ENCODE peak calls at places on chromosomes 2 and 18, in nine cellular contexts. P is stimulated activated naive CD4-positive, alpha-beta T cell; N is cardiac fibroblast; T is cardiac muscle cell; M is globus pallidus; Q is fibroblast of pulmonary artery; K is T1000; S is naive thymus-derived CD4-positive, alpha-beta T cell; Y is activated CD8-positive, alpha-beta memory T cell treated with anti-CD3 and anti-CD28 coated beads for 1 hour. X is an unnamed sample.

GRCh38 chr2:153098073-153098472 is 379.7 kb downstream of the ARL6IP6 start:
- DNase-seq in T (no peak), M (no peak), N (no peak), S (no peak), Q (no peak), K (no peak), Y (no peak), P (no peak), X (no peak)

GRCh38 chr2:225457462-225457861 is 58.0 kb downstream of the NYAP2 start:
- DNase-seq in P (no peak), N (no peak), S (no peak), M (no peak), Q (no peak), Y (no peak), T (no peak), K (no peak), X (no peak)

GRCh38 chr18:730692-731091 is 18.3 kb upstream of the ENOSF1 start:
- DNase-seq in K (no peak), Y (no peak), S (no peak), P (no peak), T (peak; percentile 24), N (no peak), M (no peak), Q (peak; percentile 36), X (no peak)

GRCh38 chr2:231648579-231649174 is 56.0 kb downstream of the TEX44 start:
- DNase-seq in N (peak; percentile 56), P (peak; percentile 32), T (peak; percentile 57), Q (peak; percentile 62), M (no peak), K (peak; percentile 52), S (peak; percentile 24), Y (peak; percentile 28), X (no peak)

GRCh38 chr18:22921762-22922161 is 11.4 kb upstream of the RBBP8 start:
- DNase-seq in Y (no peak), M (no peak), K (no peak), N (no peak), S (no peak), T (no peak), Q (no peak), P (no peak), X (no peak)

GRCh38 chr18:45449761-45450227 is 165.5 kb upstream of the SLC14A2 start:
- DNase-seq in T (peak; percentile 2), S (no peak), Y (no peak), M (peak; percentile 47), Q (no peak), P (no peak), K (no peak), N (peak; percentile 31), X (peak; percentile 91)

GRCh38 chr2:69222984-69223658 is 163.9 kb downstream of the GFPT1 start:
- DNase-seq in P (no peak), N (peak; percentile 91), Q (peak; percentile 89), K (peak; percentile 36), M (no peak), S (no peak), Y (no peak), T (peak; percentile 85), X (peak; percentile 87)

GRCh38 chr18:62106271-62106670 is 80.6 kb downstream of the PIGN start:
- DNase-seq in S (no peak), T (no peak), Q (peak; percentile 38), Y (no peak), M (no peak), N (peak; percentile 12), P (no peak), K (no peak), X (no peak)

GRCh38 chr2:37886745-37887144 is 38.3 kb upstream of the RMDN2 start:
- DNase-seq in Q (peak; percentile 27), T (peak; percentile 33), S (no peak), K (no peak), M (no peak), P (no peak), Y (no peak), N (peak; percentile 47), X (no peak)